ENCODE peak calls at places on chromosomes 6 and 20, in five cellular contexts. One of them, this sample, is unnamed.

GRCh38 chr20:6381887-6382286 is 259.1 kb upstream of the FERMT1 start:
- DNase-seq in upper lobe of right lung: no peak
- DNase-seq in Peyer's patch: no peak
- DNase-seq in AG04450: peak; percentile 2
- DNase-seq in omental fat pad: no peak
- DNase-seq in this sample: no peak

GRCh38 chr20:3751664-3752385 is 15.7 kb downstream of the ADISSP start:
- DNase-seq in Peyer's patch: peak; percentile 68
- DNase-seq in upper lobe of right lung: peak; percentile 84
- DNase-seq in omental fat pad: no peak
- DNase-seq in AG04450: no peak
- DNase-seq in this sample: no peak

GRCh38 chr6:41469951-41470340 is 76.2 kb upstream of the FOXP4 start:
- DNase-seq in AG04450: no peak
- DNase-seq in upper lobe of right lung: peak; percentile 73
- DNase-seq in omental fat pad: no peak
- DNase-seq in Peyer's patch: no peak
- DNase-seq in this sample: no peak

GRCh38 chr6:108738684-108739406 is 109.4 kb upstream of the ARMC2 start:
- DNase-seq in AG04450: no peak
- DNase-seq in omental fat pad: no peak
- DNase-seq in upper lobe of right lung: no peak
- DNase-seq in Peyer's patch: peak; percentile 34
- DNase-seq in this sample: no peak

GRCh38 chr6:13159295-13159694 is 169.0 kb downstream of the TBC1D7 start:
- DNase-seq in Peyer's patch: no peak
- DNase-seq in upper lobe of right lung: no peak
- DNase-seq in omental fat pad: no peak
- DNase-seq in AG04450: no peak
- DNase-seq in this sample: no peak

GRCh38 chr6:142680308-142680707 is 264.7 kb downstream of the HIVEP2 start:
- DNase-seq in AG04450: no peak
- DNase-seq in upper lobe of right lung: no peak
- DNase-seq in Peyer's patch: no peak
- DNase-seq in omental fat pad: no peak
- DNase-seq in this sample: no peak

GRCh38 chr6:14440215-14440890 is 322.8 kb downstream of the CD83 start:
- DNase-seq in upper lobe of right lung: no peak
- DNase-seq in AG04450: no peak
- DNase-seq in omental fat pad: no peak
- DNase-seq in Peyer's patch: no peak
- DNase-seq in this sample: no peak

GRCh38 chr20:57708694-57709673 is 831 bp downstream of the PMEPA1 start:
- DNase-seq in upper lobe of right lung: peak; percentile 72
- DNase-seq in omental fat pad: no peak
- DNase-seq in AG04450: no peak
- DNase-seq in Peyer's patch: peak; percentile 58
- DNase-seq in this sample: no peak

GRCh38 chr6:27332692-27333641 is 20.9 kb upstream of the POM121L2 start:
- DNase-seq in upper lobe of right lung: no peak
- DNase-seq in omental fat pad: no peak
- DNase-seq in AG04450: peak; percentile 18
- DNase-seq in Peyer's patch: no peak
- DNase-seq in this sample: no peak

GRCh38 chr6:33787954-33788693 is 806 bp downstream of the LEMD2 start:
- DNase-seq in upper lobe of right lung: peak; percentile 89
- DNase-seq in omental fat pad: peak; percentile 38
- DNase-seq in AG04450: peak; percentile 38
- DNase-seq in Peyer's patch: peak; percentile 89
- DNase-seq in this sample: no peak

GRCh38 chr6:54255881-54256280 is 52.4 kb upstream of the TINAG start:
- DNase-seq in upper lobe of right lung: no peak
- DNase-seq in Peyer's patch: no peak
- DNase-seq in AG04450: no peak
- DNase-seq in omental fat pad: no peak
- DNase-seq in this sample: no peak

GRCh38 chr6:1322725-1323219 is 10.9 kb downstream of the FOXQ1 start:
- DNase-seq in omental fat pad: no peak
- DNase-seq in upper lobe of right lung: no peak
- DNase-seq in AG04450: no peak
- DNase-seq in Peyer's patch: no peak
- DNase-seq in this sample: no peak

GRCh38 chr20:25225642-25226432 is 22.0 kb upstream of the PYGB start:
- DNase-seq in AG04450: no peak
- DNase-seq in Peyer's patch: no peak
- DNase-seq in omental fat pad: no peak
- DNase-seq in upper lobe of right lung: no peak
- DNase-seq in this sample: no peak

GRCh38 chr20:11901127-11901526 is 16.6 kb upstream of the BTBD3 start:
- DNase-seq in AG04450: peak; percentile 47
- DNase-seq in Peyer's patch: no peak
- DNase-seq in omental fat pad: no peak
- DNase-seq in upper lobe of right lung: no peak
- DNase-seq in this sample: no peak

GRCh38 chr20:46188866-46189265 is 70.8 kb downstream of the CD40 start:
- DNase-seq in Peyer's patch: no peak
- DNase-seq in omental fat pad: no peak
- DNase-seq in AG04450: no peak
- DNase-seq in upper lobe of right lung: no peak
- DNase-seq in this sample: no peak

GRCh38 chr6:167350322-167350721 is 25.4 kb downstream of the TTLL2 start:
- DNase-seq in upper lobe of right lung: no peak
- DNase-seq in Peyer's patch: no peak
- DNase-seq in omental fat pad: no peak
- DNase-seq in AG04450: no peak
- DNase-seq in this sample: no peak

GRCh38 chr20:58636396-58636982 is 14.6 kb upstream of the STX16 start:
- DNase-seq in upper lobe of right lung: peak; percentile 33
- DNase-seq in AG04450: no peak
- DNase-seq in omental fat pad: no peak
- DNase-seq in Peyer's patch: no peak
- DNase-seq in this sample: no peak

GRCh38 chr20:39960522-39961420 is 728.3 kb downstream of the MAFB start:
- DNase-seq in AG04450: no peak
- DNase-seq in Peyer's patch: no peak
- DNase-seq in omental fat pad: no peak
- DNase-seq in upper lobe of right lung: no peak
- DNase-seq in this sample: no peak

GRCh38 chr6:79586548-79586947 is 44.6 kb upstream of the SH3BGRL2 start:
- DNase-seq in Peyer's patch: no peak
- DNase-seq in upper lobe of right lung: no peak
- DNase-seq in omental fat pad: no peak
- DNase-seq in AG04450: no peak
- DNase-seq in this sample: no peak

GRCh38 chr6:126539022-126539421 is 199.1 kb downstream of the CENPW start:
- DNase-seq in upper lobe of right lung: no peak
- DNase-seq in AG04450: no peak
- DNase-seq in omental fat pad: no peak
- DNase-seq in Peyer's patch: no peak
- DNase-seq in this sample: no peak

GRCh38 chr20:47445291-47445690 is 56.4 kb upstream of the NCOA3 start:
- DNase-seq in upper lobe of right lung: no peak
- DNase-seq in Peyer's patch: no peak
- DNase-seq in AG04450: no peak
- DNase-seq in omental fat pad: no peak
- DNase-seq in this sample: no peak
- TF ChIP-seq CTCF in upper lobe of right lung: no peak
- TF ChIP-seq CTCF in Peyer's patch: no peak
- TF ChIP-seq CTCF in AG04450: no peak
- TF ChIP-seq CTCF in omental fat pad: no peak
- TF ChIP-seq CTCF in this sample: no peak

GRCh38 chr6:117602151-117602898 is at the start of gene GOPC:
- DNase-seq in upper lobe of right lung: peak; percentile 97
- DNase-seq in omental fat pad: peak; percentile 73
- DNase-seq in AG04450: peak; percentile 96
- DNase-seq in Peyer's patch: peak; percentile 98
- DNase-seq in this sample: peak; percentile 58
- TF ChIP-seq CTCF in upper lobe of right lung: peak; percentile 26
- TF ChIP-seq CTCF in omental fat pad: no peak
- TF ChIP-seq CTCF in AG04450: peak; percentile 33
- TF ChIP-seq CTCF in Peyer's patch: no peak
- TF ChIP-seq CTCF in this sample: no peak

GRCh38 chr6:29620629-29621028 is 12.4 kb downstream of the GABBR1 start:
- DNase-seq in omental fat pad: no peak
- DNase-seq in Peyer's patch: no peak
- DNase-seq in AG04450: no peak
- DNase-seq in upper lobe of right lung: no peak
- DNase-seq in this sample: no peak

GRCh38 chr6:29619578-29619977 is 13.4 kb downstream of the GABBR1 start:
- DNase-seq in omental fat pad: no peak
- DNase-seq in upper lobe of right lung: no peak
- DNase-seq in Peyer's patch: no peak
- DNase-seq in AG04450: no peak
- DNase-seq in this sample: no peak

DNA sequence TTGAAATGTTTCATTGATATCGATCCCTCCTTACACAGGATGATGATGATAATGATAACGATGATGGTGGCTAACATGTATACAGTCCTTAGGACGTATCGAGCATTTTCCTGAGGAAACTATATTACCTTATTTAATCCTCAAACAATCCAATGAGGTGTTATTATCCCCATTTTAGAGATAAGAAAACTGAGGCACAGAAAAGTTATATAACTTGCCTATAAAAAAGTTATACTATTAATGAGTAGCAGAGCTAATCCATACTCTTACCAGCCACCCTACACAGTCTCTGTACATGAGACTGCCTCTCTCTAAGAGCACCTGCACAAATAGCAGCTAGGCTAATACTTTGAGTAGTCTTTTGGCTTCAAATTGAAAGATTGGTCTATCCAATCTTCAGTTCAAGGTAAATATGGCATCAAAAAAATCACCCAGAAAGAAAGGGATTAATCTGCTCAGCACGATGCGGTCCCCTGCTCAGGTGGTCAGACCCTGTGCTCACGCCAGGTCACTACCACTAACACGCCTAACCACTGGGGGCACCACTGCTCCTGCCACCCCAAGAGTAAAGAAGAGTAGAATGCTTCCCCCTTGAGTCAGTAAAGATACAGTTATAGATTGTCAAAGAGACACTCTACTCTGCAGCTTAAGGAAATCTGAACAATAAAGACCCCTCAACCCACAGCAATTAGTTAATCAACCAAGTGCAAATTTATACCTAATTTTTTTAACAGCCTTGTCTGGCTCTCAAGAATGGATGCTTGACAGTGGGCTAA is 15.0 kb downstream of the GABBR1 start:
- DNase-seq in AG04450: no peak
- DNase-seq in Peyer's patch: no peak
- DNase-seq in upper lobe of right lung: no peak
- DNase-seq in omental fat pad: no peak
- DNase-seq in this sample: no peak
- TF ChIP-seq CTCF in AG04450: peak; percentile 2
- TF ChIP-seq CTCF in Peyer's patch: no peak
- TF ChIP-seq CTCF in upper lobe of right lung: no peak
- TF ChIP-seq CTCF in omental fat pad: no peak
- TF ChIP-seq CTCF in this sample: no peak

GRCh38 chr6:6218246-6219085 is 102.0 kb downstream of the F13A1 start:
- DNase-seq in Peyer's patch: no peak
- DNase-seq in upper lobe of right lung: no peak
- DNase-seq in omental fat pad: no peak
- DNase-seq in AG04450: no peak
- DNase-seq in this sample: no peak

GRCh38 chr6:6221829-6222535 is 98.5 kb downstream of the F13A1 start:
- DNase-seq in Peyer's patch: no peak
- DNase-seq in upper lobe of right lung: no peak
- DNase-seq in omental fat pad: no peak
- DNase-seq in AG04450: no peak
- DNase-seq in this sample: no peak

GRCh38 chr6:6217838-6218237 is 102.6 kb downstream of the F13A1 start:
- DNase-seq in Peyer's patch: no peak
- DNase-seq in omental fat pad: no peak
- DNase-seq in AG04450: no peak
- DNase-seq in upper lobe of right lung: no peak
- DNase-seq in this sample: no peak

GRCh38 chr6:6219716-6220115 is 100.7 kb downstream of the F13A1 start:
- DNase-seq in upper lobe of right lung: no peak
- DNase-seq in omental fat pad: no peak
- DNase-seq in AG04450: no peak
- DNase-seq in Peyer's patch: no peak
- DNase-seq in this sample: no peak

GRCh38 chr6:6220718-6221117 is 99.7 kb downstream of the F13A1 start:
- DNase-seq in Peyer's patch: no peak
- DNase-seq in upper lobe of right lung: no peak
- DNase-seq in AG04450: no peak
- DNase-seq in omental fat pad: no peak
- DNase-seq in this sample: no peak
- TF ChIP-seq CTCF in Peyer's patch: no peak
- TF ChIP-seq CTCF in upper lobe of right lung: peak; percentile 18
- TF ChIP-seq CTCF in AG04450: no peak
- TF ChIP-seq CTCF in omental fat pad: no peak
- TF ChIP-seq CTCF in this sample: peak; percentile 20

GRCh38 chr6:32087574-32088486 is 21.3 kb downstream of the TNXB start:
- DNase-seq in Peyer's patch: peak; percentile 92
- DNase-seq in upper lobe of right lung: peak; percentile 91
- DNase-seq in omental fat pad: peak; percentile 66
- DNase-seq in AG04450: peak; percentile 20
- DNase-seq in this sample: peak; percentile 50

GRCh38 chr6:32083812-32084768 is 25.0 kb downstream of the TNXB start:
- DNase-seq in Peyer's patch: no peak
- DNase-seq in AG04450: no peak
- DNase-seq in omental fat pad: no peak
- DNase-seq in upper lobe of right lung: no peak
- DNase-seq in this sample: no peak

GRCh38 chr6:32084780-32085179 is 24.4 kb downstream of the TNXB start:
- DNase-seq in upper lobe of right lung: no peak
- DNase-seq in Peyer's patch: no peak
- DNase-seq in omental fat pad: no peak
- DNase-seq in AG04450: no peak
- DNase-seq in this sample: no peak

GRCh38 chr6:32086661-32087573 is 22.2 kb downstream of the TNXB start:
- DNase-seq in omental fat pad: no peak
- DNase-seq in upper lobe of right lung: no peak
- DNase-seq in AG04450: peak; percentile 37
- DNase-seq in Peyer's patch: no peak
- DNase-seq in this sample: no peak

DNA sequence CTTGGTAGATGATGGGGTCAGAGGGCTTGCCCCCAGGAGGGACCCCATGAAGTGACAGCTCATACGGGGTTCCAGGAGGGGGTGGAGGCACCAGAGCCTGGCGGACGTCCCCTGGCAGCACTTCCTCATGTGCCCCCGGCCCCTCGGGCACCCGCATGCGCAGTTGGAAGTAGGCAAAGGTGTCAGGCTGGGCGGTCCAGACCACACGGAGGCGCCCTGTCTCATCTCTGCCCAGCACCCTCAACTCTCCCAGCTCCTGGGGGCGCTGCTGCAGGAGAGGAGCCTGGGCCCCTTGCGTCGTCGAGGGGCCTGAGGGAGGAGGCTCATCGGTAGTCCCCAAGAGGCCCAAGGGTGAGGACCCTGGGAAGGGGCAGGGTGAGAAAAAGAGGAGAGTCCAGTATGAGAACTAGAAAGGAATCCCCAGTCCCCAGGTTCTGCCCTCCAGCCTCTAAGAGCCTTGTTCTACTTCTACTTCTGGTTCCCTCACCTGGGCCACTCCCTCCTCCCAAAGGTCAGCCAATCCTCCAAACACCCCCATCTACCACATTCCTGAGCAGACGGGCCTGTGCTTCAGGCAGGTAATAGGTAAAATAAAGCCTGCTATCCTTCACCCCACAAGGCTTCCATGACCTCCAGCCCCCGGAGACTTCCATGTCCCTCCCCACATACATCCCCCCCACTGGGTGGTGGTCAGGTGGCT is 23.2 kb downstream of the TNXB start:
- DNase-seq in AG04450: no peak
- DNase-seq in Peyer's patch: no peak
- DNase-seq in upper lobe of right lung: no peak
- DNase-seq in omental fat pad: no peak
- DNase-seq in this sample: no peak
- TF ChIP-seq CTCF in AG04450: no peak
- TF ChIP-seq CTCF in Peyer's patch: no peak
- TF ChIP-seq CTCF in upper lobe of right lung: no peak
- TF ChIP-seq CTCF in omental fat pad: no peak
- TF ChIP-seq CTCF in this sample: no peak